ENCODE peak calls at places on chromosome 5, in eight cellular contexts. M is tibial nerve, P is RWPE2, T is prostate gland, N is K562, B is gastrocnemius medialis, Y is tibial artery, E is caudate nucleus. Z is an unnamed sample.

GRCh38 chr5:132475531-132475930 is 15.0 kb downstream of the IRF1 start:
- DNase-seq in M (no peak), P (peak; percentile 52), T (no peak), N (no peak), B (no peak), Y (peak; percentile 57), E (no peak), Z (peak; percentile 31)

GRCh38 chr5:103356344-103357091 is 98.0 kb downstream of the MACIR start:
- DNase-seq in M (no peak), P (no peak), T (no peak), N (no peak), B (no peak), Y (no peak), E (no peak), Z (no peak)

GRCh38 chr5:59835782-59836181 is 57.7 kb downstream of the PDE4D start:
- DNase-seq in M (no peak), P (no peak), T (no peak), N (no peak), B (no peak), Y (no peak), E (no peak), Z (no peak)

GRCh38 chr5:80937591-80937990 is 22.6 kb upstream of the RASGRF2 start:
- DNase-seq in M (no peak), P (no peak), T (no peak), N (no peak), B (no peak), Y (no peak), E (no peak), Z (no peak)

GRCh38 chr5:143653256-143653655 is 158.7 kb upstream of the HMHB1 start:
- DNase-seq in M (no peak), P (no peak), T (no peak), N (no peak), B (no peak), Y (no peak), E (no peak), Z (no peak)

GRCh38 chr5:54659651-54660050 is 142.1 kb downstream of the SNX18 start:
- DNase-seq in M (no peak), P (no peak), T (no peak), N (no peak), B (no peak), Y (peak; percentile 77), E (no peak), Z (no peak)

GRCh38 chr5:38994329-38994927 is 79.8 kb downstream of the RICTOR start:
- DNase-seq in M (no peak), P (no peak), T (peak; percentile 23), N (peak; percentile 70), B (no peak), Y (no peak), E (no peak), Z (peak; percentile 2)

GRCh38 chr5:52725781-52726180 is 61.9 kb upstream of the ITGA1 start:
- DNase-seq in M (no peak), P (no peak), T (peak; percentile 9), N (no peak), B (no peak), Y (no peak), E (no peak), Z (no peak)

GRCh38 chr5:126780165-126780827 is 3.4 kb downstream of the LMNB1 start:
- DNase-seq in M (no peak), P (no peak), T (peak; percentile 46), N (peak; percentile 80), B (peak; percentile 9), Y (no peak), E (no peak), Z (peak; percentile 36)

GRCh38 chr5:149749481-149750365 is 19.6 kb downstream of the PPARGC1B start:
- DNase-seq in M (no peak), P (peak; percentile 36), T (no peak), N (no peak), B (no peak), Y (no peak), E (no peak), Z (no peak)

GRCh38 chr5:172954751-172955159 is 4.5 kb upstream of the RPL26L1 start:
- DNase-seq in M (no peak), P (no peak), T (no peak), N (no peak), B (no peak), Y (no peak), E (no peak), Z (no peak)
- H3K27ac ChIP-seq in M (peak overlapping the region; percentile 36), P (peak overlapping the region; percentile 74), T (no peak overlapping the region), N (no peak overlapping the region), B (no peak overlapping the region), Y (peak overlapping the region; percentile 45), E (no peak overlapping the region), Z (no peak overlapping the region)

GRCh38 chr5:156393980-156394379 is 67.0 kb downstream of the SGCD start:
- DNase-seq in M (no peak), P (no peak), T (no peak), N (no peak), B (no peak), Y (no peak), E (no peak), Z (no peak)

GRCh38 chr5:156394642-156395393 is 67.9 kb downstream of the SGCD start:
- DNase-seq in M (no peak), P (no peak), T (no peak), N (no peak), B (no peak), Y (no peak), E (no peak), Z (no peak)

GRCh38 chr5:156399323-156399722 is 72.4 kb downstream of the SGCD start:
- DNase-seq in M (no peak), P (no peak), T (no peak), N (no peak), B (no peak), Y (no peak), E (no peak), Z (no peak)

GRCh38 chr5:156396063-156396829 is 69.3 kb downstream of the SGCD start:
- DNase-seq in M (no peak), P (no peak), T (no peak), N (no peak), B (no peak), Y (no peak), E (no peak), Z (no peak)

GRCh38 chr5:156396830-156397081 is 69.8 kb downstream of the SGCD start:
- DNase-seq in M (no peak), P (no peak), T (no peak), N (no peak), B (no peak), Y (no peak), E (no peak), Z (no peak)
- H3K27ac ChIP-seq in M (no peak overlapping the region), P (no peak overlapping the region), T (no peak overlapping the region), N (no peak overlapping the region), B (no peak overlapping the region), Y (no peak overlapping the region), E (no peak overlapping the region), Z (no peak overlapping the region)

DNA sequence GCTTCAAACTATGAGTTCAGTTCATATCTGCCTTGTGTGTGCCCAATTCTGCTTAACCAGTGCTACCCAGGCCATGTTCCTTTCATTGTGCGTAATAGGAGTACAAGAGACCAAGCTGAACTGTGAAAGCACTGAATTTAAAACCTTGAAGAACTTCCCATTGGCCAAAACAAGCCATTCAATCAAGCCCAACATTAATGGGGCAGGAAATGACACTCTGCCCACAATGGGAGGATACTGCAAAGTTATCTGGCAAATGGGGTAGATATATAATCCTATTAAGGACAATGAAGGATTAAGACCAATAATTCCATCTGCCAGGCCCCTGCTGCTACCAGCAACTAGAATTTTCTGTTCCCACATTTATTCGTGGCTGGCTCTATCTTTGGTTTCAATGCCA is 328.7 kb downstream of the PRELID2 start:
- DNase-seq in M (no peak), P (no peak), T (no peak), N (no peak), B (no peak), Y (no peak), E (no peak), Z (no peak)
- H3K27ac ChIP-seq in M (peak overlapping the region; percentile 59), P (no peak overlapping the region), T (no peak overlapping the region), N (no peak overlapping the region), B (no peak overlapping the region), Y (no peak overlapping the region), E (no peak overlapping the region), Z (no peak overlapping the region)

DNA sequence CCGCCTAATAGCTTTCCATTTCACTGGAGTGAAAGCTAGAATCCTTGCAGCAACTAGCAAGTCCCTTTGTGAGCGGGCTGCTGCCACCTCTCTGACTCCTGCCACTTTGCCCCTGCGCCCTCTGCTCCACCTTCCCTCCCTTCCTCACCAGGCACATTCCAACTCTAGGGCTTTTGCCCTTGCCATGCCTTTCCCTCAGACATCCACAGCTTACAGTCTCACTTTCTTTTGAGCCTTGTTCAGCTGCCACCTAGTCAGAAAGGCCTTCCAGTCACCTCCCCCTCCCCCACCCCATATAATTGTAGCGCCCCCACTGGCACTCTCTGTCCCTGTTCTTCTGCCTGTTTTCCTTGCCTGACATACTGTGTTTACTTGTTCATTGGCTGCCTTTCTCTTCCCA is 31.0 kb downstream of the CYSTM1 start:
- DNase-seq in M (no peak), P (no peak), T (no peak), N (no peak), B (no peak), Y (no peak), E (no peak), Z (no peak)
- H3K27ac ChIP-seq in M (no peak overlapping the region), P (no peak overlapping the region), T (no peak overlapping the region), N (no peak overlapping the region), B (peak overlapping the region; percentile 85), Y (no peak overlapping the region), E (no peak overlapping the region), Z (no peak overlapping the region)

GRCh38 chr5:67204821-67205220 is 8.2 kb upstream of the CD180 start:
- DNase-seq in M (no peak), P (no peak), T (no peak), N (no peak), B (no peak), Y (no peak), E (no peak), Z (no peak)

GRCh38 chr5:67201897-67202549 is 5.4 kb upstream of the CD180 start:
- DNase-seq in M (no peak), P (no peak), T (no peak), N (no peak), B (no peak), Y (no peak), E (no peak), Z (no peak)

GRCh38 chr5:67200809-67201562 is 4.4 kb upstream of the CD180 start:
- DNase-seq in M (no peak), P (no peak), T (no peak), N (no peak), B (no peak), Y (no peak), E (no peak), Z (no peak)

GRCh38 chr5:67203701-67204074 is 7.1 kb upstream of the CD180 start:
- DNase-seq in M (no peak), P (no peak), T (no peak), N (no peak), B (no peak), Y (no peak), E (no peak), Z (no peak)

GRCh38 chr5:67202830-67203229 is 6.2 kb upstream of the CD180 start:
- DNase-seq in M (no peak), P (no peak), T (no peak), N (no peak), B (no peak), Y (no peak), E (no peak), Z (no peak)
- H3K27ac ChIP-seq in M (no peak overlapping the region), P (no peak overlapping the region), T (no peak overlapping the region), N (no peak overlapping the region), B (no peak overlapping the region), Y (no peak overlapping the region), E (no peak overlapping the region), Z (no peak overlapping the region)